ENCODE peak calls at places on chromosomes 16 and 17, in nine cellular contexts. C is body of pancreas, G is tibial artery, S is thoracic aorta, W is endothelial cell, I is colonic mucosa, F is Caco-2, V is WTC11, A is HFFc6. Z is an unnamed sample.
A peak's percentile ranks its signal among the peaks of the same experiment; 100 is the strongest.

GRCh38 chr16:79902351-79902750 is 301.8 kb upstream of the MAF start:
- DNase-seq in S (no peak), C (no peak), W (no peak), V (no peak), F (no peak), G (no peak), I (no peak), A (no peak), Z (no peak)

GRCh38 chr17:58969156-58969555 is 137.5 kb downstream of the TRIM37 start:
- DNase-seq in C (no peak), W (no peak), F (no peak), A (no peak), I (no peak), G (no peak), V (no peak), S (no peak), Z (no peak)

GRCh38 chr16:61937646-61938045 is 98.6 kb downstream of the CDH8 start:
- DNase-seq in I (no peak), S (no peak), A (no peak), V (no peak), G (no peak), C (no peak), W (no peak), F (no peak), Z (no peak)

GRCh38 chr16:28033870-28034269 is 29.6 kb downstream of the GSG1L start:
- DNase-seq in F (no peak), V (no peak), W (no peak), G (no peak), I (no peak), C (no peak), A (no peak), S (no peak), Z (no peak)

GRCh38 chr17:55448681-55449080 is 27.0 kb upstream of the MMD start:
- DNase-seq in V (no peak), I (no peak), A (peak; percentile 51), C (no peak), S (no peak), W (no peak), G (no peak), F (no peak), Z (no peak)

GRCh38 chr17:72111374-72111773 is 9.4 kb upstream of the SOX9 start:
- DNase-seq in S (no peak), F (no peak), V (no peak), I (peak; percentile 43), W (no peak), C (no peak), G (no peak), A (no peak), Z (no peak)

GRCh38 chr16:27687605-27688004 is 137.7 kb downstream of the KATNIP start:
- DNase-seq in A (no peak), F (no peak), S (no peak), V (no peak), C (no peak), I (no peak), G (no peak), W (no peak), Z (no peak)

GRCh38 chr17:54493691-54494090 is 407.0 kb upstream of the TOM1L1 start:
- DNase-seq in A (no peak), S (no peak), I (no peak), G (no peak), C (no peak), F (no peak), W (no peak), V (no peak), Z (no peak)

GRCh38 chr17:41340934-41341861 is 9.4 kb downstream of the KRT33A start:
- DNase-seq in W (no peak), S (no peak), A (no peak), C (no peak), I (no peak), V (no peak), F (no peak), G (no peak), Z (no peak)

GRCh38 chr17:39244600-39245570 is 19.1 kb upstream of the STAC2 start:
- DNase-seq in S (no peak), W (peak; percentile 89), V (peak; percentile 98), I (peak; percentile 92), F (peak; percentile 86), A (peak; percentile 55), G (peak; percentile 89), C (peak; percentile 92), Z (peak; percentile 94)

GRCh38 chr17:39240631-39241030 is 14.9 kb upstream of the STAC2 start:
- DNase-seq in F (no peak), C (no peak), G (no peak), S (no peak), V (no peak), W (no peak), I (no peak), A (no peak), Z (no peak)

GRCh38 chr17:39244016-39244599 is 18.4 kb upstream of the STAC2 start:
- DNase-seq in G (peak; percentile 65), F (no peak), W (no peak), V (peak; percentile 33), C (no peak), S (no peak), A (no peak), I (no peak), Z (no peak)

GRCh38 chr17:39243155-39243554 is 17.4 kb upstream of the STAC2 start:
- DNase-seq in G (peak; percentile 48), A (no peak), W (no peak), I (no peak), F (no peak), S (no peak), C (no peak), V (no peak), Z (no peak)

GRCh38 chr17:39246274-39246673 is 20.5 kb upstream of the STAC2 start:
- DNase-seq in W (no peak), C (no peak), S (no peak), F (no peak), V (no peak), A (no peak), G (peak; percentile 29), I (no peak), Z (no peak)
- TF ChIP-seq CTCF in W (no peak), C (no peak), S (no peak), F (peak; percentile 33), V (no peak), A (peak; percentile 45), G (no peak), I (no peak), Z (no peak)

GRCh38 chr17:47654991-47655390 is 5.3 kb downstream of the KPNB1 start:
- DNase-seq in A (no peak), I (no peak), W (no peak), G (no peak), F (peak; percentile 32), V (no peak), S (no peak), C (peak; percentile 24), Z (no peak)

GRCh38 chr17:47663997-47664941 is 14.6 kb downstream of the KPNB1 start:
- DNase-seq in A (peak; percentile 48), W (peak; percentile 75), F (peak; percentile 84), I (peak; percentile 67), G (no peak), V (peak; percentile 62), C (peak; percentile 64), S (no peak), Z (peak; percentile 66)

GRCh38 chr17:47665655-47666054 is 15.9 kb downstream of the KPNB1 start:
- DNase-seq in W (no peak), G (no peak), C (no peak), V (no peak), F (no peak), S (no peak), I (no peak), A (no peak), Z (no peak)

GRCh38 chr17:47660064-47660492 is 10.4 kb downstream of the KPNB1 start:
- DNase-seq in C (no peak), V (no peak), A (no peak), F (no peak), W (no peak), I (no peak), S (no peak), G (no peak), Z (no peak)
- TF ChIP-seq CTCF in C (no peak), V (no peak), A (no peak), F (peak; percentile 9), W (no peak), I (no peak), S (no peak), G (no peak), Z (no peak)

DNA sequence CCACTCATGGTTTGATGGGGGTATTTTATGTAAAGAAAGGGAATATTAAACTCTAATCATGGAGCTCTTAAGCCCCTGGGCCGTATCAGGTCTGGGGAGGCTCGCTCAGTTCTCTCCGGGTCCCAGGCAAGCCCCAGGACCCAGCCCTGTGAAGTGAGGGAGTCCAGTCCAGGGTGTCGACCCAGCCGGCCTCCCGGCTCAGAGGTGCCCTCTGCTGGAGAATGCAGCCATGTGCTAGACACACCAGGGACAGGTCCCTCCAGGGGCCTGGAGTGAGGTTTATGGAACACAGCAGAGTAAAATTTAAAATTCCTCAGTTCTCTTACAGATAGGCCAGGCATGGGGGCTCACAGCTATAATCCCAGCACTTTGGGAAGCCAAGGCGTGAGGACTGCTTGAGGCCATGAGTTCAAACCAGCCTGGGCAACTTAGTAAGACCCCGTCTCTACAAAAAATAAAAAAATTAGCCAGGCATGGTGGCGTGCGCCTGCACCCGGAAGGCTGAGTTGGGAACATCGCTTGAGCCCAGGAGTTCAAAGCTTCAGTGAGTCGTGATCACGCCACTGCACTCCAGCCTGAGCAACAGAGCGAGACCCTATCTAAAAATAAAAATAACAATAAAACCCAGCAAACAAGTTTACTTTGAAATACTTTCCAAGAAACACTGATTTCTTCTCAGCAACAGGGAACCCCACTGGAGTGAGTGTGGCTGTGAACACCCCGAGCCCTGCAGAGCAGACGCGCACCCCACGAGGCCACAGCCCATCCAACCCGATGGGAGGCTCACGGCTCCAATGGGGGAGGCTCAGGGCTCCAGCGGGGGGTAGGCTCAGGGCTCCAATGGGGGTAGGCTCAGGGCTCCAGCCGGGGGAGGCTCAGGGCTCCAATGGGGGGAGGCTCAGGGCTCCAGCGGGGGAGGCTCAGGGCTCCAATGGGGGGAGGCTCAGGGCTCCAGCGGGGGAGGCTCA is 72.2 kb downstream of the ZNF778 start:
- DNase-seq in S (no peak), V (peak; percentile 91), G (peak; percentile 78), F (peak; percentile 85), C (peak; percentile 75), A (peak; percentile 63), I (peak; percentile 81), W (peak; percentile 89), Z (peak; percentile 82)
- TF ChIP-seq CTCF in S (peak; percentile 59), V (peak; percentile 71), G (peak; percentile 48), F (peak; percentile 90), C (peak; percentile 64), A (peak; percentile 92), I (peak; percentile 72), W (peak; percentile 76), Z (peak; percentile 79)

DNA sequence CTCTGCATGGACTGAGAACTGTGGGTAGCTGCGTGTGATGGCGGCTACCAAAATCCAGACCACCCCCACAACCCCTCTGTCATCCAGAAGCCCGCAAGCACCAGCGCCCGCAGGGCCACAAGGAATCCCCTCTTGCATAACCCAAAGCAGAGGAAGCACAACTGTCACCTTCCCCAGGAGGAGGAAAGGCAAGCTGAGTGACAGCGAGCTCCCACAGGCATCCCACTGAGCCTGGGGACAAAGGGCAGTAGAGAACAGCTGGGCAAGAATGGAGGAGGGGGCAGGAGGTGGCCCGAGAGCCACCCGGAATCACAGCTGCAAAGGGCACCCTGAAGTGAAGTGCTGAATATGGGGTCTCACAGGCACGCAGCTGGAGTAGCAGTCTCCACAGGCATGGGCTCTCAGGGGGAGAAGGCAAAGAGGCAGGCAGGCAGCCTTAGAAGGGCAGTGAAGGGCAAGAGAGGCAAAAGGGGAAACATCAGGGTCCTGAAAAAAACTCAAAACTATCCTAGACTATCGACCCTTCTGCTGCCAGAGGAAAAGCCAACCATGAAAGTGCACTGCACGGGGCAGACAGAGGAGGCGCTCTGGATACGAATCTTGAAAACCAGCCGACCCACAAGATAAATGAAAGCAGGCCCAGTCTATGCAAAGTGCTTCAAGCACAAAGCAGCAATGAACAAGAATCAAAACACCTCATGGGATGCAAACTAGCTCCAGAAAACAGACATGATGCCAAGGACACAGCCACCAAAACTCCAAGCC is 17.1 kb downstream of the USP36 start:
- DNase-seq in I (no peak), S (no peak), A (no peak), V (no peak), W (no peak), G (no peak), F (no peak), C (no peak), Z (no peak)
- TF ChIP-seq CTCF in I (no peak), S (no peak), A (peak; percentile 65), V (no peak), W (peak; percentile 51), G (no peak), F (no peak), C (no peak), Z (no peak)

Z was measured in nephron progenitor cell.